ENCODE peak calls at places on chromosome X, in six cellular contexts. One of them, this sample, is unnamed.
A peak's percentile ranks its signal among the peaks of the same experiment; 100 is the strongest.

GRCh38 chrX:23381099-23381498 is 46.5 kb downstream of the PTCHD1 start:
- DNase-seq in activated naive CD4-positive, alpha-beta T cell treated with anti-CD3 and anti-CD28 coated beads for 36 hours: no peak
- DNase-seq in Right ventricle myocardium superior: no peak
- DNase-seq in substantia nigra: no peak
- DNase-seq in fibroblast of gingiva: no peak
- DNase-seq in activated effector memory CD4-positive, alpha-beta T cell treated with anti-CD3 and anti-CD28 coated beads, Interleukin-2, amount 50 U/mL, for 16 hours: no peak
- DNase-seq in this sample: no peak

GRCh38 chrX:17553961-17554482 is 179.0 kb downstream of the NHS start:
- DNase-seq in activated effector memory CD4-positive, alpha-beta T cell treated with anti-CD3 and anti-CD28 coated beads, Interleukin-2, amount 50 U/mL, for 16 hours: no peak
- DNase-seq in Right ventricle myocardium superior: no peak
- DNase-seq in substantia nigra: no peak
- DNase-seq in fibroblast of gingiva: no peak
- DNase-seq in activated naive CD4-positive, alpha-beta T cell treated with anti-CD3 and anti-CD28 coated beads for 36 hours: no peak
- DNase-seq in this sample: no peak

GRCh38 chrX:31165241-31166035 is 93.6 kb upstream of the FTHL17 start:
- DNase-seq in activated naive CD4-positive, alpha-beta T cell treated with anti-CD3 and anti-CD28 coated beads for 36 hours: no peak
- DNase-seq in fibroblast of gingiva: no peak
- DNase-seq in activated effector memory CD4-positive, alpha-beta T cell treated with anti-CD3 and anti-CD28 coated beads, Interleukin-2, amount 50 U/mL, for 16 hours: no peak
- DNase-seq in Right ventricle myocardium superior: no peak
- DNase-seq in substantia nigra: no peak
- DNase-seq in this sample: no peak

GRCh38 chrX:126064901-126065541 is 101.1 kb downstream of the DCAF12L2 start:
- DNase-seq in activated naive CD4-positive, alpha-beta T cell treated with anti-CD3 and anti-CD28 coated beads for 36 hours: no peak
- DNase-seq in substantia nigra: no peak
- DNase-seq in activated effector memory CD4-positive, alpha-beta T cell treated with anti-CD3 and anti-CD28 coated beads, Interleukin-2, amount 50 U/mL, for 16 hours: no peak
- DNase-seq in fibroblast of gingiva: no peak
- DNase-seq in Right ventricle myocardium superior: no peak
- DNase-seq in this sample: peak; percentile 78

GRCh38 chrX:20664774-20665173 is 398.1 kb upstream of the RPS6KA3 start:
- DNase-seq in Right ventricle myocardium superior: no peak
- DNase-seq in fibroblast of gingiva: no peak
- DNase-seq in activated naive CD4-positive, alpha-beta T cell treated with anti-CD3 and anti-CD28 coated beads for 36 hours: no peak
- DNase-seq in activated effector memory CD4-positive, alpha-beta T cell treated with anti-CD3 and anti-CD28 coated beads, Interleukin-2, amount 50 U/mL, for 16 hours: no peak
- DNase-seq in substantia nigra: no peak
- DNase-seq in this sample: no peak

GRCh38 chrX:56462389-56462788 is 101.0 kb upstream of the UBQLN2 start:
- DNase-seq in activated naive CD4-positive, alpha-beta T cell treated with anti-CD3 and anti-CD28 coated beads for 36 hours: no peak
- DNase-seq in fibroblast of gingiva: no peak
- DNase-seq in substantia nigra: no peak
- DNase-seq in activated effector memory CD4-positive, alpha-beta T cell treated with anti-CD3 and anti-CD28 coated beads, Interleukin-2, amount 50 U/mL, for 16 hours: no peak
- DNase-seq in Right ventricle myocardium superior: no peak
- DNase-seq in this sample: no peak

GRCh38 chrX:101957174-101957573 is 25.3 kb upstream of the ZMAT1 start:
- DNase-seq in activated effector memory CD4-positive, alpha-beta T cell treated with anti-CD3 and anti-CD28 coated beads, Interleukin-2, amount 50 U/mL, for 16 hours: no peak
- DNase-seq in substantia nigra: no peak
- DNase-seq in fibroblast of gingiva: no peak
- DNase-seq in Right ventricle myocardium superior: no peak
- DNase-seq in activated naive CD4-positive, alpha-beta T cell treated with anti-CD3 and anti-CD28 coated beads for 36 hours: no peak
- DNase-seq in this sample: no peak

GRCh38 chrX:40007136-40007535 is 90.6 kb downstream of the BCOR start:
- DNase-seq in fibroblast of gingiva: no peak
- DNase-seq in substantia nigra: no peak
- DNase-seq in activated naive CD4-positive, alpha-beta T cell treated with anti-CD3 and anti-CD28 coated beads for 36 hours: no peak
- DNase-seq in Right ventricle myocardium superior: no peak
- DNase-seq in activated effector memory CD4-positive, alpha-beta T cell treated with anti-CD3 and anti-CD28 coated beads, Interleukin-2, amount 50 U/mL, for 16 hours: no peak
- DNase-seq in this sample: no peak

GRCh38 chrX:51737062-51737461 is 6.2 kb upstream of the GSPT2 start:
- DNase-seq in Right ventricle myocardium superior: no peak
- DNase-seq in substantia nigra: no peak
- DNase-seq in activated effector memory CD4-positive, alpha-beta T cell treated with anti-CD3 and anti-CD28 coated beads, Interleukin-2, amount 50 U/mL, for 16 hours: no peak
- DNase-seq in fibroblast of gingiva: no peak
- DNase-seq in activated naive CD4-positive, alpha-beta T cell treated with anti-CD3 and anti-CD28 coated beads for 36 hours: no peak
- DNase-seq in this sample: no peak

GRCh38 chrX:137195991-137196390 is 162.2 kb upstream of the GPR101 start:
- DNase-seq in substantia nigra: no peak
- DNase-seq in fibroblast of gingiva: no peak
- DNase-seq in Right ventricle myocardium superior: no peak
- DNase-seq in activated effector memory CD4-positive, alpha-beta T cell treated with anti-CD3 and anti-CD28 coated beads, Interleukin-2, amount 50 U/mL, for 16 hours: no peak
- DNase-seq in activated naive CD4-positive, alpha-beta T cell treated with anti-CD3 and anti-CD28 coated beads for 36 hours: no peak
- DNase-seq in this sample: no peak

GRCh38 chrX:134670241-134670811 is 12.1 kb upstream of the PLAC1 start:
- DNase-seq in activated naive CD4-positive, alpha-beta T cell treated with anti-CD3 and anti-CD28 coated beads for 36 hours: no peak
- DNase-seq in Right ventricle myocardium superior: no peak
- DNase-seq in activated effector memory CD4-positive, alpha-beta T cell treated with anti-CD3 and anti-CD28 coated beads, Interleukin-2, amount 50 U/mL, for 16 hours: no peak
- DNase-seq in substantia nigra: no peak
- DNase-seq in fibroblast of gingiva: peak; percentile 67
- DNase-seq in this sample: no peak

GRCh38 chrX:155888139-155888538 is 7.0 kb downstream of the VAMP7 start:
- DNase-seq in activated effector memory CD4-positive, alpha-beta T cell treated with anti-CD3 and anti-CD28 coated beads, Interleukin-2, amount 50 U/mL, for 16 hours: no peak
- DNase-seq in Right ventricle myocardium superior: no peak
- DNase-seq in fibroblast of gingiva: peak; percentile 57
- DNase-seq in substantia nigra: no peak
- DNase-seq in activated naive CD4-positive, alpha-beta T cell treated with anti-CD3 and anti-CD28 coated beads for 36 hours: no peak
- DNase-seq in this sample: no peak

GRCh38 chrX:70033348-70033747 is 16.4 kb downstream of the AWAT2 start:
- DNase-seq in activated effector memory CD4-positive, alpha-beta T cell treated with anti-CD3 and anti-CD28 coated beads, Interleukin-2, amount 50 U/mL, for 16 hours: peak; percentile 61
- DNase-seq in substantia nigra: peak; percentile 1
- DNase-seq in Right ventricle myocardium superior: no peak
- DNase-seq in activated naive CD4-positive, alpha-beta T cell treated with anti-CD3 and anti-CD28 coated beads for 36 hours: peak; percentile 55
- DNase-seq in fibroblast of gingiva: peak; percentile 2
- DNase-seq in this sample: no peak

This sample was measured in posterior vena cava.